ENCODE peak calls at places on chromosome 9, in ten cellular contexts. One of them, this sample, is unnamed.
A peak's percentile ranks its signal among the peaks of the same experiment; 100 is the strongest.

GRCh38 chr9:15982182-15982581 is 429.3 kb downstream of the CCDC171 start:
- DNase-seq in lung: no peak
- DNase-seq in colonic mucosa: no peak
- DNase-seq in adrenal gland: no peak
- DNase-seq in cardiac muscle cell: no peak
- DNase-seq in heart right ventricle: no peak
- DNase-seq in GM23248: no peak
- DNase-seq in RWPE2: no peak
- DNase-seq in prostate gland: no peak
- DNase-seq in spleen: no peak
- DNase-seq in this sample: peak; percentile 56

GRCh38 chr9:72557549-72557948 is 36.1 kb downstream of the TMC1 start:
- DNase-seq in adrenal gland: peak; percentile 69
- DNase-seq in cardiac muscle cell: peak; percentile 78
- DNase-seq in RWPE2: peak; percentile 82
- DNase-seq in spleen: no peak
- DNase-seq in GM23248: peak; percentile 96
- DNase-seq in colonic mucosa: no peak
- DNase-seq in lung: no peak
- DNase-seq in heart right ventricle: no peak
- DNase-seq in prostate gland: no peak
- DNase-seq in this sample: no peak

GRCh38 chr9:20361656-20362570 is 260.4 kb downstream of the MLLT3 start:
- DNase-seq in lung: no peak
- DNase-seq in cardiac muscle cell: no peak
- DNase-seq in prostate gland: no peak
- DNase-seq in RWPE2: no peak
- DNase-seq in adrenal gland: no peak
- DNase-seq in heart right ventricle: no peak
- DNase-seq in colonic mucosa: no peak
- DNase-seq in spleen: no peak
- DNase-seq in GM23248: no peak
- DNase-seq in this sample: no peak

GRCh38 chr9:112037281-112038016 is 137.6 kb downstream of the SUSD1 start:
- DNase-seq in adrenal gland: no peak
- DNase-seq in colonic mucosa: peak; percentile 18
- DNase-seq in cardiac muscle cell: peak; percentile 54
- DNase-seq in heart right ventricle: no peak
- DNase-seq in RWPE2: no peak
- DNase-seq in lung: no peak
- DNase-seq in prostate gland: no peak
- DNase-seq in GM23248: peak; percentile 72
- DNase-seq in spleen: peak; percentile 80
- DNase-seq in this sample: peak; percentile 71

GRCh38 chr9:70586506-70586905 is 172.0 kb upstream of the KLF9 start:
- DNase-seq in lung: no peak
- DNase-seq in GM23248: peak; percentile 41
- DNase-seq in RWPE2: no peak
- DNase-seq in spleen: no peak
- DNase-seq in cardiac muscle cell: no peak
- DNase-seq in colonic mucosa: no peak
- DNase-seq in adrenal gland: no peak
- DNase-seq in heart right ventricle: no peak
- DNase-seq in prostate gland: no peak
- DNase-seq in this sample: no peak

GRCh38 chr9:15079989-15080388 is 169.8 kb upstream of the FREM1 start:
- DNase-seq in spleen: no peak
- DNase-seq in prostate gland: no peak
- DNase-seq in adrenal gland: no peak
- DNase-seq in cardiac muscle cell: no peak
- DNase-seq in heart right ventricle: no peak
- DNase-seq in lung: no peak
- DNase-seq in GM23248: no peak
- DNase-seq in RWPE2: no peak
- DNase-seq in colonic mucosa: no peak
- DNase-seq in this sample: no peak

GRCh38 chr9:124551472-124552339 is 44.5 kb upstream of the NR5A1 start:
- DNase-seq in heart right ventricle: no peak
- DNase-seq in cardiac muscle cell: peak; percentile 76
- DNase-seq in colonic mucosa: peak; percentile 51
- DNase-seq in GM23248: peak; percentile 79
- DNase-seq in lung: peak; percentile 37
- DNase-seq in RWPE2: no peak
- DNase-seq in adrenal gland: no peak
- DNase-seq in prostate gland: peak; percentile 34
- DNase-seq in spleen: no peak
- DNase-seq in this sample: peak; percentile 64

GRCh38 chr9:112382501-112383364 is 2.8 kb downstream of the HSDL2 start:
- DNase-seq in adrenal gland: no peak
- DNase-seq in RWPE2: no peak
- DNase-seq in lung: no peak
- DNase-seq in GM23248: no peak
- DNase-seq in colonic mucosa: no peak
- DNase-seq in heart right ventricle: no peak
- DNase-seq in spleen: no peak
- DNase-seq in cardiac muscle cell: peak; percentile 19
- DNase-seq in prostate gland: no peak
- DNase-seq in this sample: no peak

GRCh38 chr9:22645893-22646292 is 199.3 kb downstream of the DMRTA1 start:
- DNase-seq in colonic mucosa: no peak
- DNase-seq in RWPE2: no peak
- DNase-seq in lung: no peak
- DNase-seq in spleen: no peak
- DNase-seq in adrenal gland: no peak
- DNase-seq in GM23248: peak; percentile 86
- DNase-seq in cardiac muscle cell: no peak
- DNase-seq in heart right ventricle: no peak
- DNase-seq in prostate gland: no peak
- DNase-seq in this sample: no peak

GRCh38 chr9:98791147-98792095 is 4.9 kb downstream of the ANKS6 start:
- DNase-seq in prostate gland: peak; percentile 50
- DNase-seq in adrenal gland: peak; percentile 89
- DNase-seq in spleen: peak; percentile 89
- DNase-seq in colonic mucosa: peak; percentile 83
- DNase-seq in lung: peak; percentile 90
- DNase-seq in heart right ventricle: peak; percentile 79
- DNase-seq in cardiac muscle cell: peak; percentile 97
- DNase-seq in GM23248: peak; percentile 96
- DNase-seq in RWPE2: peak; percentile 88
- DNase-seq in this sample: peak; percentile 88

GRCh38 chr9:3511537-3511936 is 14.3 kb downstream of the RFX3 start:
- DNase-seq in cardiac muscle cell: no peak
- DNase-seq in colonic mucosa: no peak
- DNase-seq in RWPE2: no peak
- DNase-seq in GM23248: no peak
- DNase-seq in spleen: no peak
- DNase-seq in heart right ventricle: no peak
- DNase-seq in lung: no peak
- DNase-seq in adrenal gland: no peak
- DNase-seq in prostate gland: no peak
- DNase-seq in this sample: no peak

GRCh38 chr9:133995012-133995896 is 3.1 kb upstream of the VAV2 start:
- DNase-seq in adrenal gland: peak; percentile 38
- DNase-seq in cardiac muscle cell: no peak
- DNase-seq in heart right ventricle: no peak
- DNase-seq in colonic mucosa: no peak
- DNase-seq in prostate gland: no peak
- DNase-seq in lung: no peak
- DNase-seq in RWPE2: no peak
- DNase-seq in spleen: peak; percentile 73
- DNase-seq in GM23248: peak; percentile 29
- DNase-seq in this sample: peak; percentile 78

GRCh38 chr9:76895186-76895585 is 10.7 kb downstream of the PRUNE2 start:
- DNase-seq in colonic mucosa: no peak
- DNase-seq in lung: no peak
- DNase-seq in adrenal gland: no peak
- DNase-seq in prostate gland: no peak
- DNase-seq in heart right ventricle: no peak
- DNase-seq in spleen: no peak
- DNase-seq in GM23248: peak; percentile 28
- DNase-seq in RWPE2: no peak
- DNase-seq in cardiac muscle cell: no peak
- DNase-seq in this sample: no peak

DNA sequence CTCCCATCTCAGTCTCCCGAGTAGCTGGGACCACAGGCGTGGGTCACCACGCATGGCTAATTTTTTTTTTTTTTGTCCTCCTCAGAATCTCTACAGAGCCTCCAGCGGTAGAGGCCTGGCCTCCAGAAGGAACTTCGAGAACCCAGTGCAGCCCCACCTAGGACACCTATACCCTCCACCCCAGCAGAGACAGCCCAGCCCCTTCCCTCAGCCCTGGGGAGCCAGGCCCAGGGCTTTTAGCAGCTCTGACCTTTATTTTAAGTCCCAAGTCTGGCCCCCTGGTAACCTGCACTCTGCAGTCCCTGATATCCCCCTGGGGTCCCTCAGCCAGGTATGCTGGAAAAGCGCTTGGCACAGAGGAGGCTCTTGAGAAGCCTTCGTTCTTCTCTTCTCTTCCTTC is 5.2 kb downstream of the GLIPR2 start:
- DNase-seq in adrenal gland: no peak
- DNase-seq in colonic mucosa: no peak
- DNase-seq in prostate gland: no peak
- DNase-seq in GM23248: no peak
- DNase-seq in spleen: peak; percentile 63
- DNase-seq in cardiac muscle cell: no peak
- DNase-seq in RWPE2: no peak
- DNase-seq in heart right ventricle: no peak
- DNase-seq in lung: no peak
- DNase-seq in this sample: no peak
- H3K27ac ChIP-seq in adrenal gland: no peak overlapping the region
- H3K27ac ChIP-seq in colonic mucosa: peak overlapping the region; percentile 78
- H3K27ac ChIP-seq in prostate gland: peak overlapping the region; percentile 74
- H3K27ac ChIP-seq in GM23248: no peak overlapping the region
- H3K27ac ChIP-seq in spleen: peak overlapping the region; percentile 90
- H3K27ac ChIP-seq in cardiac muscle cell: no peak overlapping the region
- H3K27ac ChIP-seq in RWPE2: no peak overlapping the region
- H3K27ac ChIP-seq in heart right ventricle: peak overlapping the region; percentile 82
- H3K27ac ChIP-seq in lung: peak overlapping the region; percentile 37
- H3K27ac ChIP-seq in this sample: no peak overlapping the region

DNA sequence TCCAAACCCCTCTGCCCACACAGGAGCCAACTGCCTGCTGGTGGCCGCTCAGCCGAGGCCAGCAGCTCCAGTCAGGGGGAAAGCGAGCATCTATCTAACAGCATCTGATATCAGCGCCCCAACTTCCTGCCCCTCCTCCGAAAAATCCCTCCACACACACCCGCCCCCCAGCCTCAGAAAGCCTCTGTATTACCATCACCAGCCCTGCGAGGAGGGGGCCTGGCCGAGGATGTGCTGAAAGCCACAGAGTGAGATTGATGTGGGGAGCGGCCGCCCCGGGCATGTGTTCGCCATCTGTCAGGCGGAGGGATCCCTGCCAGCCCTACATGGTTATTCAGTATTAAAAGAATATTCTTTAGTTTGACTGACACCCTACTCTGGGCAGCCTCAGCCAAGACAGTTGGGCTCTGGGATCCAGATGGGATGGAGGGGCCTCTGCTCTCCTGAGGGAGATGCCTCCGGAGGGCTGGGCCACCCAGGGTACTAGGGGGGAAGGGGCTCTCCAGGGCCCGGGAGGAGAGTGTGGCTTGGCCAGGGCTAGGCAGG is 98.0 kb downstream of the HSD17B3 start:
- DNase-seq in cardiac muscle cell: peak; percentile 13
- DNase-seq in lung: no peak
- DNase-seq in colonic mucosa: no peak
- DNase-seq in adrenal gland: no peak
- DNase-seq in heart right ventricle: no peak
- DNase-seq in RWPE2: no peak
- DNase-seq in GM23248: no peak
- DNase-seq in spleen: no peak
- DNase-seq in prostate gland: no peak
- DNase-seq in this sample: peak; percentile 99
- H3K36me3 ChIP-seq in cardiac muscle cell: no peaks in the 10 kb centered on the region
- H3K36me3 ChIP-seq in lung: no peaks in the 10 kb centered on the region
- H3K36me3 ChIP-seq in colonic mucosa: no peaks in the 10 kb centered on the region
- H3K36me3 ChIP-seq in adrenal gland: no peaks in the 10 kb centered on the region
- H3K36me3 ChIP-seq in heart right ventricle: no peaks in the 10 kb centered on the region
- H3K36me3 ChIP-seq in RWPE2: no peaks in the 10 kb centered on the region
- H3K36me3 ChIP-seq in GM23248: no peaks in the 10 kb centered on the region
- H3K36me3 ChIP-seq in spleen: no peaks in the 10 kb centered on the region
- H3K36me3 ChIP-seq in prostate gland: no peaks in the 10 kb centered on the region
- H3K36me3 ChIP-seq in this sample: no peaks in the 10 kb centered on the region

DNA sequence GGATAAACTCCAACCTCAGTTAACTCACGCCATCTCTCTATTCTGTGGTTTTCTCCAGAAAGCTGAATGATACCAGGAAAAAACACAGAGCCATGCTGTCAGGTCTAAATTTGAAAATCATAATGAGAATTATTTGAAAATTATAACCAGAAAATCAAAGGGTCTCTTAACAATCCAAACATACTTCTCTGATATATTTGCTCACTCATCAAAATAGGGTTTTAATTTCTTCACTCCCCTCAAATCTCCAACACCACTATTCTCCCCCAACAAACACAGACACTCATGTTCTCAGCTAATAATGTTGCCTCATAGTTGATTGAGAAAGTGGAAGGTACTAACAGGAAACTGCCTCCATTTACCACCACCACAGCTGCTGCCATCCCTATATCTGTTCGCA is 375.5 kb downstream of the TLE1 start:
- DNase-seq in lung: no peak
- DNase-seq in prostate gland: no peak
- DNase-seq in cardiac muscle cell: no peak
- DNase-seq in RWPE2: no peak
- DNase-seq in colonic mucosa: no peak
- DNase-seq in heart right ventricle: no peak
- DNase-seq in GM23248: no peak
- DNase-seq in spleen: no peak
- DNase-seq in adrenal gland: no peak
- DNase-seq in this sample: no peak
- H3K27ac ChIP-seq in lung: no peak overlapping the region
- H3K27ac ChIP-seq in prostate gland: no peak overlapping the region
- H3K27ac ChIP-seq in cardiac muscle cell: no peak overlapping the region
- H3K27ac ChIP-seq in RWPE2: no peak overlapping the region
- H3K27ac ChIP-seq in colonic mucosa: no peak overlapping the region
- H3K27ac ChIP-seq in heart right ventricle: no peak overlapping the region
- H3K27ac ChIP-seq in GM23248: no peak overlapping the region
- H3K27ac ChIP-seq in spleen: no peak overlapping the region
- H3K27ac ChIP-seq in adrenal gland: no peak overlapping the region
- H3K27ac ChIP-seq in this sample: no peak overlapping the region

DNA sequence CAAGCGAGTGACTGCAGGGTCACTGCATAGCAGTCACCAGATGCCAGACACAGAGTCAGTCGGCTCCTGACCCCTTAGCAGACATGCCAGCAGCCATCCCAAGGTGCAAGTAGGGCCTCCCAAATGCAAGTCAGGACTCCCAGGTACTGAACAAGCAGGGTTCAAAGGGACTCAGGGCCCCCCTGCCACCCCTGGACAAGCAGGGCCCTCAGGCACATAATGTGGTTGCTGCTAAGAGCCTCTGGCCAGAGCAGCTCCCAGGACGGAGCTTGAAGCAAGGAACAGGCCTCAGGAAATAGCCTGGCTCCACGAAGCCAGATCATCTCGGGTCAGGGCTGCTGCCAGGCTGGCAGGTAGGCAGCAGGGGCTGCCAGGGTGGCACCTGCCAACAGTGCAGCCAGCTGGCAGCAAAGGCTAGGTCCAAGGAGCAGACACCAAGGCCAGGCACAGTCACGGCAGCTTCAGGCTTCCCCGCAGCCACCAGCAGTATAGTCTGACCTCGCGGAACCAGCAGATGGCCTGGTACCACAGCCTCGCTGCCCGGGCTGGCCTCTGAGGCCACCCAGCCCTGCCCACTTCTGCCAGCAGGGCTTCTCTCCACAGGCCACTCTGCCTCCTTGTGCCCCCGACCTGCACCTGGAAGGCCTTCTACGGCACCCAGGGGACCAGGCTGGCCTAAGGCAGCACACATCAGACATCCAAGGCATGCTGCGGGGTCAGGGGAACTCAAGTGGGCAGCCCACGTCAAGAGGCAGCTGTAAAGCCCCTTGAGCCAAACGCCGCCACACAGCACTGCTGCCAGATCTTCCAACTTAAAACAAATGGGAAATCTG is 7.4 kb downstream of the EEIG1 start:
- DNase-seq in lung: no peak
- DNase-seq in GM23248: no peak
- DNase-seq in spleen: no peak
- DNase-seq in prostate gland: no peak
- DNase-seq in RWPE2: no peak
- DNase-seq in colonic mucosa: peak; percentile 33
- DNase-seq in adrenal gland: peak; percentile 71
- DNase-seq in cardiac muscle cell: no peak
- DNase-seq in heart right ventricle: peak; percentile 50
- DNase-seq in this sample: no peak
- H3K36me3 ChIP-seq in lung: no peaks in the 10 kb centered on the region
- H3K36me3 ChIP-seq in GM23248: no peaks in the 10 kb centered on the region
- H3K36me3 ChIP-seq in spleen: no peaks in the 10 kb centered on the region
- H3K36me3 ChIP-seq in prostate gland: no peaks in the 10 kb centered on the region
- H3K36me3 ChIP-seq in RWPE2: no peaks in the 10 kb centered on the region
- H3K36me3 ChIP-seq in colonic mucosa: no peaks in the 10 kb centered on the region
- H3K36me3 ChIP-seq in adrenal gland: no peaks in the 10 kb centered on the region
- H3K36me3 ChIP-seq in cardiac muscle cell: no peaks in the 10 kb centered on the region
- H3K36me3 ChIP-seq in heart right ventricle: no peaks in the 10 kb centered on the region
- H3K36me3 ChIP-seq in this sample: no peaks in the 10 kb centered on the region